ENCODE peak calls at places on chromosomes 13 and 19, in seven cellular contexts. P, Q, D, U, L, A and V are unnamed samples.

GRCh38 chr19:51471527-51471926 is 6.8 kb upstream of the CEACAM18 start:
- DNase-seq in P (no peak), A (no peak), Q (no peak), D (no peak), L (no peak), U (no peak), V (no peak)

GRCh38 chr19:50331187-50332013 is 2.2 kb upstream of the KCNC3 start:
- DNase-seq in A (no peak), U (no peak), D (no peak), Q (no peak), L (no peak), P (no peak), V (no peak)

GRCh38 chr19:3135961-3136683 is at the start of gene GNA15:
- DNase-seq in A (no peak), Q (no peak), L (no peak), U (no peak), P (peak), D (peak), V (no peak)

GRCh38 chr19:48741222-48741999 is 1.0 kb upstream of the RASIP1 start:
- DNase-seq in L (no peak), U (no peak), Q (no peak), P (peak), D (peak), A (peak), V (no peak)

GRCh38 chr19:50894478-50895356 is 16.5 kb downstream of the KLK4 start:
- DNase-seq in L (no peak), A (no peak), Q (no peak), U (no peak), P (no peak), D (no peak), V (no peak)

GRCh38 chr19:50501568-50502475 is 9.2 kb downstream of the JOSD2 start:
- DNase-seq in A (peak), D (no peak), U (no peak), L (no peak), Q (no peak), P (peak), V (no peak)

GRCh38 chr13:103517066-103517767 is 451.0 kb upstream of the SLC10A2 start:
- DNase-seq in A (peak), U (no peak), Q (no peak), L (no peak), D (no peak), P (no peak), V (no peak)

GRCh38 chr13:60074397-60074796 is 89.3 kb downstream of the DIAPH3 start:
- DNase-seq in P (no peak), D (peak), L (no peak), Q (no peak), U (no peak), A (no peak), V (no peak)

GRCh38 chr13:66994097-66994496 is 236.0 kb downstream of the PCDH9 start:
- DNase-seq in L (peak), Q (no peak), P (peak), D (peak), A (peak), U (peak), V (peak)

GRCh38 chr13:70964124-70964523 is 855.9 kb upstream of the KLHL1 start:
- DNase-seq in A (no peak), L (no peak), U (no peak), D (peak), Q (no peak), P (no peak), V (no peak)

GRCh38 chr19:54299126-54299498 is 13.9 kb downstream of the LILRA5 start:
- DNase-seq in P (no peak), U (no peak), A (no peak), D (no peak), Q (no peak), L (no peak), V (no peak)
- H3K4me3 ChIP-seq in P (no peak), U (no peak), A (no peak), D (no peak), Q (no peak), L (no peak), V (no peak)

GRCh38 chr13:22517544-22517943 is 663.2 kb upstream of the SGCG start:
- DNase-seq in D (peak), A (no peak), Q (no peak), P (no peak), L (no peak), U (no peak), V (no peak)
- H3K4me3 ChIP-seq in D (no peak), A (no peak), Q (no peak), P (no peak), L (no peak), U (no peak), V (no peak)

GRCh38 chr19:46634045-46634655 is 1.9 kb downstream of the GNG8 start:
- DNase-seq in P (peak), A (peak), Q (peak), U (peak), D (peak), L (peak), V (peak)
- H3K4me3 ChIP-seq in P (peak), A (peak), Q (peak), U (peak), D (peak), L (peak), V (peak)

DNA sequence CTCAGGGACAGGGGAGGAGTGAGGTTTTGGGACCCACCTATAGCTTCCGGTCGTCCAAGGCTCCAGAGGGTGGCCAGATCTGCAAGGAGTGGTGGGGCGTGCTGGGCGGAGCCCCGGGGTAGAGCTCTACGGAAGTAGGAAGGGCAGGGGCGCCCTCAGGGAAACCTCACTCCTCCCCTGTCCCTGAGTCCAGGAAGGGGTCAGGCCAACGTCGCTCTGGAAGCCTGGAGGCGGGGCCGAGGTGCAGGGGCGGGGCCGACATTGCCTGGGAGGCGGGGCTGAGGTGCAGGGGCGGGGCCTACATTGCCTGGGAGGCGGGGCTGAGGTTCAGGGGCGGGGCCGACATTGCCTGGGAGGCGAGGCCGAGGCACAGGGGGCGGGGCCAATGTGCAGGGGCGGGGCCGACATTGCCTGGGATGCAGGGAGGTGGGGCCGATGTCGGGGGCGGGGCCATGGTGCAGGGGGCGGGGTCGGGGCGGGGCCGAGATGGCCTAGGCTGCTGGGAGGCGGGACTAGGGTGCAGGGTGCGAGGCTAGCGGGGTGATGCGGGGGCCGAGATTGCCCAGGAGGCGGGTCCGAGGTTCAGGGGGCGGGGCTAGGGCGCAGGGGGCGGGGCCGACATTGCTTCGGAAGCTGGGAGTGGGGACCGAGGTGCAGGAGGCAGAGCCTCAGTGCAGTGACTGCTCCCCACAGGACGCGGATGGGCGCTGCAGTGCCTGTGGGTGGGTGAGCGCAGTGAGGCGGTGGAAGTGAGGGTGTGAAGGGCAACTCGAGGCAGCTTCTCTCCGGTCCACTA is 4.9 kb upstream of the PALM start:
- DNase-seq in U (no peak), D (no peak), Q (peak), A (peak), L (peak), P (peak), V (no peak)
- H3K4me3 ChIP-seq in U (no peak), D (no peak), Q (no peak), A (no peak), L (no peak), P (peak), V (no peak)

GRCh38 chr19:31337007-31337914 is 12.0 kb downstream of the TSHZ3 start:
- DNase-seq in L (no peak), U (no peak), A (no peak), D (no peak), P (no peak), Q (no peak), V (no peak)

GRCh38 chr19:31339405-31339804 is 9.8 kb downstream of the TSHZ3 start:
- DNase-seq in P (no peak), L (no peak), Q (no peak), D (no peak), U (peak), A (peak), V (no peak)

GRCh38 chr19:31335716-31336115 is 13.5 kb downstream of the TSHZ3 start:
- DNase-seq in L (no peak), D (no peak), Q (no peak), A (no peak), U (no peak), P (no peak), V (no peak)

GRCh38 chr19:31340059-31341025 is 8.9 kb downstream of the TSHZ3 start:
- DNase-seq in L (no peak), Q (peak), P (no peak), A (no peak), D (peak), U (peak), V (no peak)

DNA sequence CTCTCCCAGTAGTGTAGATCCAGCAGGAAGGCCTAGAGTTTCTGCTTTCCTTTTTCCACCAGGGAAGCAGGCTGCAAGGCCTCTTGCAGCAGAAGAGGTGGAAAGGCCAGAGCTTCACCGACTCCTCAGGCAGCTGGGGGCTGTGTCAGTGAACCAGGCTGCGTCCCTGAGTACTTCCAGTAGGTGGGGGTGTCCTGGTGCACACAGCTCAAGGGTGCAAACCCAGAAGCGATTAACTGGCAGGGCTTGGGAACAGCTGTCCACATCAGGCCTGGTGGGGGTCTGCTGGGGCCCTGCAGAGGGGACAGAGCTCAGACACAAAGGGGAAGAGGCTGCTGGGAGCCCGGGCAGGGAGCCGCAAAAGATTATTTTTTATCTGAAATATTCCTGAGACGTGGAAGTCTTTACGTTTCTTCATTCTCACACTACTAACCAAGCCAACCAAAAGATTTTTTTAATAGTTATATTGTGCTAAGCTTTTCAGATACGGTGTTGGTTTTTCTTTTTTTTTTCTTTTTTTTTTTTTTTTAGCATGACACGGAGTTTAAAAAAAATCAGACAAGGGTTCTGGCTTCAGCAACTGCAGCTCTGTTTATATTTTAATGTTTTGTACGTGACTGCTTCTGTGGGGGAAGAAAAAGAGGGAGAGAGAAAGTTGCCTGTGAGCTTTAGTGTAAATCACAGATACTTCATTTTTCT is 11.0 kb downstream of the TSHZ3 start:
- DNase-seq in Q (peak), P (peak), L (peak), A (peak), D (no peak), U (peak), V (peak)
- H3K4me3 ChIP-seq in Q (no peak), P (no peak), L (no peak), A (no peak), D (no peak), U (no peak), V (no peak)

DNA sequence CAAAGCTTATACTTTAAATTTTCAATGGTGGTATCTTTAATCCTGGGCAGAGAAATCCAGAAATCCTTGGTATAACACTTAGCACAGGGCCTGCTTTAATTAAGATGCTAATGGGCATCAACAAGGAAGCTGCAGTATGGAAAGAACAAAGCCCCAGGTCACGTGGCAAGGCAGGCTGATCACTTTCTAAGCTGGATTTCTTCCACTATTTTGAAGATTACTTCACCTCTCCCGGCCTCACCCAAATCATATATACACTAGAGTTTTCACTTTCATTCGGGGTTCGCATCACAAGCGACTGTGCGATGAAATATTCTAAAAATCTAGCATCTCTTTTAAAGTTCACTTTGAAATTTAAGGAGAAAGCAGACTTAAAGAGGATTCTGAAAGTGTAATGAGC is 71.8 kb downstream of the STARD13 start:
- DNase-seq in L (no peak), A (no peak), P (no peak), U (no peak), Q (no peak), D (no peak), V (no peak)
- H3K4me3 ChIP-seq in L (no peak), A (no peak), P (no peak), U (no peak), Q (no peak), D (no peak), V (no peak)

GRCh38 chr19:32675720-32676185 is at the start of gene RGS9BP:
- DNase-seq in U (peak), Q (peak), A (peak), L (peak), D (peak), P (peak), V (no peak)

GRCh38 chr19:32676895-32677359 is 1.3 kb downstream of the RGS9BP start:
- DNase-seq in Q (no peak), U (no peak), A (no peak), P (no peak), L (no peak), D (no peak), V (no peak)

GRCh38 chr19:32676186-32676894 is 692 bp downstream of the RGS9BP start:
- DNase-seq in L (no peak), Q (no peak), P (peak), A (peak), D (no peak), U (no peak), V (no peak)

GRCh38 chr19:32674959-32675719 is at the start of gene ANKRD27:
- DNase-seq in P (peak), L (peak), Q (peak), A (peak), D (peak), U (peak), V (peak)

GRCh38 chr19:32677657-32678056 is 2.0 kb downstream of the RGS9BP start:
- DNase-seq in D (no peak), P (no peak), U (no peak), Q (no peak), A (peak), L (no peak), V (no peak)
- H3K4me3 ChIP-seq in D (no peak), P (peak), U (no peak), Q (no peak), A (no peak), L (no peak), V (no peak)